ENCODE peak calls at places on chromosomes 3 and 15, in four cellular contexts. U, R, D and F are unnamed samples.

GRCh38 chr3:111768571-111769100 is 90.4 kb upstream of the PHLDB2 start:
- DNase-seq in U (no peak), R (no peak), D (no peak), F (no peak)

GRCh38 chr15:58677426-58677825 is 72.1 kb downstream of the ADAM10 start:
- DNase-seq in D (no peak), R (no peak), U (peak), F (no peak)

GRCh38 chr3:32865364-32865763 is 47.6 kb downstream of the TRIM71 start:
- DNase-seq in D (no peak), U (no peak), R (no peak), F (no peak)

GRCh38 chr3:156535162-156535627 is 19.7 kb downstream of the SSR3 start:
- DNase-seq in D (no peak), U (peak), R (no peak), F (no peak)

GRCh38 chr3:196967412-196968232 is 1.0 kb downstream of the PIGZ start:
- DNase-seq in D (no peak), U (no peak), R (peak), F (no peak)

GRCh38 chr3:124625084-124625483 is 105.2 kb upstream of the UMPS start:
- DNase-seq in R (no peak), D (no peak), U (no peak), F (no peak)

GRCh38 chr3:152258448-152259302 is 10.1 kb upstream of the MBNL1 start:
- DNase-seq in D (peak), R (no peak), U (no peak), F (peak)

GRCh38 chr3:108527109-108527508 is 16.7 kb upstream of the MYH15 start:
- DNase-seq in U (no peak), R (no peak), D (no peak), F (no peak)

GRCh38 chr3:140360332-140360731 is 317.5 kb upstream of the TRIM42 start:
- DNase-seq in U (no peak), R (no peak), D (no peak), F (no peak)

GRCh38 chr15:82575335-82575734 is 35.1 kb upstream of the RPS17 start:
- DNase-seq in R (no peak), D (no peak), U (no peak), F (no peak)

GRCh38 chr3:141057951-141058800 is 7.0 kb downstream of the SPSB4 start:
- DNase-seq in R (no peak), D (no peak), U (no peak), F (no peak)

GRCh38 chr3:156181509-156181908 is 61.1 kb downstream of the KCNAB1 start:
- DNase-seq in D (no peak), U (no peak), R (no peak), F (peak)

GRCh38 chr3:183217548-183218321 is 35.3 kb upstream of the B3GNT5 start:
- DNase-seq in U (no peak), R (no peak), D (no peak), F (peak)

GRCh38 chr15:78076231-78077052 is 1.1 kb downstream of the TBC1D2B start:
- DNase-seq in D (no peak), R (no peak), U (no peak), F (no peak)

GRCh38 chr3:47376393-47376792 is 4.4 kb upstream of the PTPN23 start:
- DNase-seq in D (no peak), R (no peak), U (no peak), F (no peak)

GRCh38 chr15:70875001-70875782 is 17.0 kb downstream of the THAP10 start:
- DNase-seq in D (no peak), R (no peak), U (peak), F (no peak)

GRCh38 chr3:116445291-116445841 is at the start of gene LSAMP:
- DNase-seq in U (peak), R (no peak), D (no peak), F (no peak)

GRCh38 chr15:92908369-92909057 is 8.4 kb downstream of the CHD2 start:
- DNase-seq in U (no peak), D (no peak), R (no peak), F (no peak)

GRCh38 chr3:8069981-8070380 is 431.6 kb upstream of the LMCD1 start:
- DNase-seq in D (no peak), U (no peak), R (no peak), F (no peak)

GRCh38 chr3:56998081-56998529 is 62.4 kb upstream of the SPATA12 start:
- DNase-seq in R (no peak), D (no peak), U (no peak), F (no peak)

GRCh38 chr3:56819016-56819809 is 17.5 kb upstream of the ARHGEF3 start:
- DNase-seq in R (no peak), D (no peak), U (no peak), F (no peak)

GRCh38 chr15:86231864-86232801 is 152.5 kb downstream of the AGBL1 start:
- DNase-seq in R (no peak), D (no peak), U (peak), F (peak)

GRCh38 chr3:98343647-98344507 is 9.8 kb upstream of the OR5K4 start:
- DNase-seq in U (peak), R (no peak), D (no peak), F (no peak)

GRCh38 chr3:110314512-110315114 is 757.0 kb upstream of the NECTIN3 start:
- DNase-seq in R (no peak), U (peak), D (peak), F (peak)

GRCh38 chr3:130626021-130626420 is 109.0 kb downstream of the COL6A6 start:
- DNase-seq in D (no peak), U (no peak), R (no peak), F (no peak)

GRCh38 chr3:157624801-157625200 is 121.6 kb upstream of the VEPH1 start:
- DNase-seq in D (no peak), R (no peak), U (no peak), F (no peak)